ENCODE peak calls at places on chromosomes 11 and 22, in nine cellular contexts. O is adrenal gland, C is brain microvascular endothelial cell, G is heart left ventricle, D is transverse colon, Z is upper lobe of right lung, A is tibial artery, K is uterus, F is A673. M is an unnamed sample.
A peak's percentile ranks its signal among the peaks of the same experiment; 100 is the strongest.

GRCh38 chr11:12460441-12460840 is 83.1 kb downstream of the PARVA start:
- DNase-seq in O (no peak), C (peak; percentile 50), G (no peak), D (no peak), Z (no peak), A (no peak), K (no peak), F (no peak), M (no peak)

GRCh38 chr11:70668204-70669202 is 270.2 kb downstream of the CTTN start:
- DNase-seq in O (no peak), C (no peak), G (no peak), D (no peak), Z (no peak), A (no peak), K (no peak), F (no peak), M (no peak)

GRCh38 chr22:35517207-35517606 is 23.4 kb upstream of the RASD2 start:
- DNase-seq in O (no peak), C (no peak), G (no peak), D (no peak), Z (no peak), A (no peak), K (no peak), F (no peak), M (no peak)

GRCh38 chr22:48490513-48491411 is 1336.9 kb downstream of the BRD1 start:
- DNase-seq in O (no peak), C (no peak), G (peak; percentile 46), D (no peak), Z (peak; percentile 63), A (peak; percentile 57), K (no peak), F (no peak), M (no peak)

GRCh38 chr11:105189586-105189985 is 50.0 kb upstream of the CARD18 start:
- DNase-seq in O (no peak), C (no peak), G (no peak), D (no peak), Z (no peak), A (no peak), K (no peak), F (peak; percentile 41), M (no peak)

GRCh38 chr11:69702769-69703510 is 882 bp downstream of the FGF19 start:
- DNase-seq in O (no peak), C (no peak), G (no peak), D (no peak), Z (no peak), A (no peak), K (no peak), F (no peak), M (no peak)

GRCh38 chr22:47370448-47371262 is 608.2 kb downstream of the TBC1D22A start:
- DNase-seq in O (peak; percentile 5), C (no peak), G (no peak), D (no peak), Z (no peak), A (peak; percentile 53), K (peak; percentile 8), F (no peak), M (no peak)

GRCh38 chr11:69142894-69143293 is 12.8 kb upstream of the SMIM38 start:
- DNase-seq in O (no peak), C (no peak), G (no peak), D (no peak), Z (no peak), A (peak; percentile 13), K (no peak), F (no peak), M (peak; percentile 26)

GRCh38 chr11:8081591-8082021 is 595 bp downstream of the TUB start:
- DNase-seq in O (no peak), C (no peak), G (peak; percentile 55), D (no peak), Z (no peak), A (no peak), K (peak; percentile 50), F (no peak), M (no peak)

GRCh38 chr11:131195801-131196517 is 174.5 kb upstream of the NTM start:
- DNase-seq in O (peak; percentile 75), C (peak; percentile 2), G (no peak), D (peak; percentile 61), Z (no peak), A (no peak), K (peak; percentile 28), F (peak; percentile 66), M (no peak)

GRCh38 chr11:95692526-95693270 is 96.9 kb downstream of the FAM76B start:
- DNase-seq in O (no peak), C (peak; percentile 56), G (no peak), D (no peak), Z (no peak), A (no peak), K (no peak), F (no peak), M (no peak)

GRCh38 chr11:119262668-119263351 is 54.1 kb downstream of the MCAM start:
- DNase-seq in O (no peak), C (peak; percentile 30), G (no peak), D (no peak), Z (no peak), A (no peak), K (no peak), F (peak; percentile 29), M (no peak)

GRCh38 chr11:921921-922678 is 3.6 kb upstream of the AP2A2 start:
- DNase-seq in O (no peak), C (no peak), G (peak; percentile 14), D (no peak), Z (no peak), A (no peak), K (no peak), F (no peak), M (no peak)

GRCh38 chr11:126547691-126548090 is 192.2 kb downstream of the ST3GAL4 start:
- DNase-seq in O (no peak), C (no peak), G (no peak), D (no peak), Z (no peak), A (no peak), K (no peak), F (no peak), M (no peak)

DNA sequence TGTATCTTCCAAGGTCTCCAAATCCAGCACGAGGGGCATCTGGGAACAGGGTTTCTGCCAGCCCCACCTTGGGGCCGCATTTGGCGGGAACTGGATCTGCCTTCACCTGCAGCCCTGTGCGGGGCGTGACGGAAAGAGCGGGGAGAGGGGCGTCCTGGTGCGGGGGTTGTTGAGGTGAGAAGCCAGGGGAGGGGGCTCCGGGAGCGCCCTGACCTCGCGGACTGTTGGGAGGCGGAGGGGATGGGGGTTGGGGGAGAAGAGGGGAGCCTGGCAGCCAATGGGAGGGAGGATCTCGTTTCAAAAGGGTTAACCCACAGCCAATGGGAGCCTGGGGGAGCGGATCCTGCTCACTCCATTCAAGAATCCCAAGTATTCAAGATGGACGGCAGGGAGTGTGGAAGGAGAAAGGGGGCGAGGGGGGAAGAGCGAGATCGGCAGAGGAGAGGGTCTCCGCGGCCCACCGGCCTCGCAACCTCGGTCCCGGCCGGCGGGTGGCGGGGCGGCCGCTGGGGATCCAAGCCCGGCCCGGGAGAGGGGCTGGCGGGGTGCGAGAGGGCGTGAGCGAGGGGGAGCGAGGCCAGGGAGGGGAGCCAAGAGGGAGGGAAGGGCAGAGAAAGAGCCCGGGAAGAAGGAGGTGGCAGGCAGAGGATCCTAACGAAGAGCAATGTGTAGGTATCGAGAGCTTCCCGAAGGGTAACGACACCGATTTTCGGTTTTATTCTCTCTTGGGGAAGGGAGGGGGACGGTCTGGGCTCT is 11.5 kb downstream of the YPEL4 start:
- DNase-seq in O (peak; percentile 75), C (peak; percentile 86), G (peak; percentile 78), D (peak; percentile 44), Z (peak; percentile 80), A (peak; percentile 69), K (peak; percentile 82), F (peak; percentile 96), M (no peak)
- H3K27ac ChIP-seq in O (peak overlapping the region; percentile 36), C (peak overlapping the region; percentile 50), G (peak overlapping the region; percentile 83), D (peak overlapping the region; percentile 77), Z (peak overlapping the region; percentile 82), A (peak overlapping the region; percentile 76), K (peak overlapping the region; percentile 93), F (peak overlapping the region; percentile 97), M (peak overlapping the region; percentile 44)

GRCh38 chr11:115056514-115056913 is 378.2 kb downstream of the NXPE2 start:
- DNase-seq in O (no peak), C (no peak), G (no peak), D (no peak), Z (no peak), A (no peak), K (no peak), F (no peak), M (no peak)
- H3K4me3 ChIP-seq in O (no peak overlapping the region), C (no peak overlapping the region), G (no peak overlapping the region), D (no peak overlapping the region), Z (no peak overlapping the region), A (no peak overlapping the region), K (no peak overlapping the region), F (no peak overlapping the region), M (no peak overlapping the region)

GRCh38 chr11:3049430-3050243 is 7.6 kb downstream of the CARS1 start:
- DNase-seq in O (peak; percentile 97), C (peak; percentile 93), G (peak; percentile 80), D (peak; percentile 80), Z (peak; percentile 77), A (peak; percentile 94), K (peak; percentile 75), F (peak; percentile 94), M (peak; percentile 89)
- TF ChIP-seq CTCF in O (peak; percentile 51), C (peak; percentile 67), G (no peak), D (no peak), Z (peak; percentile 32), A (peak; percentile 43), K (peak; percentile 47), F (peak; percentile 37), M (no peak)

GRCh38 chr22:42803454-42803853 is 53.6 kb downstream of the ARFGAP3 start:
- DNase-seq in O (no peak), C (no peak), G (no peak), D (no peak), Z (no peak), A (peak; percentile 60), K (no peak), F (no peak), M (peak; percentile 45)

GRCh38 chr22:42805016-42805997 is 51.8 kb downstream of the ARFGAP3 start:
- DNase-seq in O (peak; percentile 66), C (no peak), G (no peak), D (no peak), Z (peak; percentile 82), A (no peak), K (no peak), F (no peak), M (peak; percentile 73)

GRCh38 chr22:42807185-42807584 is 49.9 kb downstream of the ARFGAP3 start:
- DNase-seq in O (no peak), C (no peak), G (no peak), D (no peak), Z (no peak), A (no peak), K (no peak), F (no peak), M (peak; percentile 50)

GRCh38 chr22:42808516-42808915 is 48.6 kb downstream of the ARFGAP3 start:
- DNase-seq in O (no peak), C (no peak), G (no peak), D (no peak), Z (no peak), A (no peak), K (no peak), F (no peak), M (no peak)

DNA sequence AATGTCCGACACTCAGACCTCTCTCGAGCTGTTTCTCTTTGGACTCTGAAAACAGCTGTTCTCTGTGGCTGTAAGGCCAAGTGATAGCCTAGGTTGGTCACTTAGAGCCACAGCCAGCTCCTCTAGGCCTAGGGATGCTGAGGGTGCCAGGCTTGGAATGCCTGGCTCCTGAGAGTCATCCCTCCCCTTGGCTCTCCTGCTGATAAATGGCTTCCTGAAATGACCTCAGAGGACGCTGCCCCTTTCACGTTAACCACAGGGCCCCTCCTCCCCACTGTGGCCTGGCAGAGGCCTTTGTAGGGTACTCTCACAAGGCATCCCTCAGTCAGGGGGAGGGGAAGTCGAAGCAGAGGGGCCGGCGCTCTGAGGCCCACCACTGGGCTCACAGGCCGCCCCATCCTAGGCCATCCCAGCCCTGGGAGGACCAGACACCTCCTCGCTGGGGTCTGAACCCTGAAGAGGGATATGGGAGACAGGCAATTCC is 51.0 kb downstream of the ARFGAP3 start:
- DNase-seq in O (no peak), C (no peak), G (no peak), D (no peak), Z (no peak), A (no peak), K (no peak), F (no peak), M (peak; percentile 66)
- H3K27ac ChIP-seq in O (peak overlapping the region; percentile 11), C (no peak overlapping the region), G (peak overlapping the region; percentile 77), D (no peak overlapping the region), Z (peak overlapping the region; percentile 74), A (peak overlapping the region; percentile 40), K (peak overlapping the region; percentile 63), F (no peak overlapping the region), M (peak overlapping the region; percentile 6)

M was measured in coronary artery.